ENCODE peak calls at places on chromosomes 5 and 9, in seven cellular contexts. A is H1, I is K562, E is HCT116, T is SK-N-SH, S is GM12878, F is HepG2. J is an unnamed sample.

GRCh38 chr5:151066920-151067319 is 13.9 kb downstream of the TNIP1 start:
- DNase-seq in I (no peak), S (no peak), A (no peak), F (no peak), E (no peak), T (no peak), J (no peak)

GRCh38 chr5:9380108-9380507 is 165.8 kb downstream of the SEMA5A start:
- DNase-seq in F (no peak), T (no peak), I (no peak), E (no peak), S (no peak), A (no peak), J (no peak)

GRCh38 chr5:2207966-2208544 is 325.3 kb upstream of the IRX4 start:
- DNase-seq in E (no peak), I (peak), F (peak), A (peak), T (peak), S (no peak), J (peak)

GRCh38 chr5:120740989-120741388 is 276.9 kb downstream of the PRR16 start:
- DNase-seq in T (no peak), S (no peak), I (no peak), A (no peak), E (no peak), F (no peak), J (no peak)

GRCh38 chr9:110048473-110048975 is 159.4 kb downstream of the C9orf152 start:
- DNase-seq in S (peak), T (peak), E (peak), A (peak), F (no peak), I (peak), J (peak)

GRCh38 chr5:7856855-7857254 is 5.9 kb upstream of the CFAP90 start:
- DNase-seq in T (peak), F (peak), E (peak), I (peak), S (no peak), A (no peak), J (peak)

GRCh38 chr9:73114058-73114457 is 37.6 kb upstream of the ANXA1 start:
- DNase-seq in T (no peak), F (no peak), E (no peak), S (no peak), A (no peak), I (no peak), J (no peak)

GRCh38 chr9:93307468-93308157 is 123.7 kb downstream of the WNK2 start:
- DNase-seq in E (no peak), A (no peak), S (no peak), F (no peak), I (no peak), T (no peak), J (no peak)

GRCh38 chr9:5452286-5452609 is 1.9 kb downstream of the CD274 start:
- DNase-seq in A (no peak), E (no peak), F (no peak), T (no peak), S (no peak), I (no peak), J (no peak)

GRCh38 chr9:35856206-35856605 is 14.0 kb downstream of the OR13J1 start:
- DNase-seq in F (no peak), S (no peak), A (no peak), T (no peak), E (no peak), I (no peak), J (no peak)

GRCh38 chr9:72315089-72315509 is 49.9 kb downstream of the ZFAND5 start:
- DNase-seq in I (no peak), E (no peak), T (no peak), F (no peak), A (no peak), S (no peak), J (no peak)

GRCh38 chr9:131405429-131405828 is 11.5 kb downstream of the PRRC2B start:
- DNase-seq in T (no peak), A (peak), F (no peak), S (no peak), I (peak), E (no peak), J (peak)

GRCh38 chr9:104075801-104076753 is 18.0 kb upstream of the SMC2 start:
- DNase-seq in A (no peak), S (no peak), I (no peak), T (no peak), E (no peak), F (no peak), J (no peak)

GRCh38 chr9:92481029-92481633 is 1.2 kb downstream of the ASPN start:
- DNase-seq in I (no peak), S (no peak), E (no peak), F (no peak), T (no peak), A (no peak), J (no peak)

GRCh38 chr9:82604947-82605656 is 457.8 kb downstream of the RASEF start:
- DNase-seq in F (peak), I (no peak), A (no peak), S (no peak), T (no peak), E (no peak), J (no peak)

GRCh38 chr5:145946112-145946861 is 9.9 kb downstream of the SH3RF2 start:
- DNase-seq in A (no peak), T (peak), E (peak), F (peak), S (peak), I (no peak), J (no peak)

GRCh38 chr5:133761606-133762005 is 149.3 kb upstream of the FSTL4 start:
- DNase-seq in F (no peak), T (no peak), I (no peak), E (no peak), A (no peak), S (no peak), J (no peak)

GRCh38 chr5:159799701-159800100 is 116.6 kb upstream of the ADRA1B start:
- DNase-seq in F (no peak), A (no peak), E (no peak), I (no peak), T (no peak), S (no peak), J (no peak)

GRCh38 chr9:77807295-77807694 is 159.2 kb upstream of the GNA14 start:
- DNase-seq in F (peak), I (no peak), A (no peak), E (no peak), T (no peak), S (no peak), J (no peak)

GRCh38 chr9:35791321-35791921 is at the start of gene NPR2:
- DNase-seq in E (no peak), T (peak), A (no peak), F (no peak), I (peak), S (no peak), J (no peak)

GRCh38 chr5:137666109-137666850 is 69.6 kb downstream of the KLHL3 start:
- DNase-seq in F (no peak), T (no peak), A (no peak), S (peak), I (no peak), E (no peak), J (no peak)

GRCh38 chr9:18658764-18659705 is 185.1 kb downstream of the ADAMTSL1 start:
- DNase-seq in A (no peak), E (no peak), I (no peak), T (no peak), F (no peak), S (no peak), J (no peak)

GRCh38 chr9:122370869-122371467 is at the start of gene PTGS1:
- DNase-seq in S (no peak), E (no peak), T (peak), A (no peak), F (no peak), I (peak), J (no peak)

GRCh38 chr9:112097712-112098688 is 77.1 kb downstream of the SUSD1 start:
- DNase-seq in I (peak), F (peak), S (no peak), T (peak), E (peak), A (peak), J (peak)

GRCh38 chr5:101024299-101024698 is 121.2 kb upstream of the ST8SIA4 start:
- DNase-seq in F (no peak), A (no peak), T (no peak), E (no peak), I (no peak), S (peak), J (no peak)

GRCh38 chr5:40166757-40167156 is 513.0 kb upstream of the PTGER4 start:
- DNase-seq in E (no peak), S (no peak), F (no peak), T (no peak), I (no peak), A (no peak), J (no peak)

GRCh38 chr5:127434588-127434987 is 82.9 kb upstream of the PRRC1 start:
- DNase-seq in A (no peak), S (no peak), E (no peak), I (no peak), T (no peak), F (no peak), J (no peak)

GRCh38 chr5:115214541-115214940 is 44.8 kb upstream of the TRIM36 start:
- DNase-seq in E (no peak), F (no peak), I (no peak), S (no peak), T (no peak), A (no peak), J (no peak)

GRCh38 chr5:151060742-151061141 is 20.1 kb downstream of the TNIP1 start:
- DNase-seq in F (no peak), T (no peak), A (no peak), E (no peak), S (no peak), I (no peak), J (no peak)

GRCh38 chr5:88610586-88610985 is 272.4 kb downstream of the MEF2C start:
- DNase-seq in S (no peak), T (no peak), F (no peak), A (no peak), E (no peak), I (no peak), J (no peak)

GRCh38 chr5:75847561-75848021 is 130.4 kb upstream of the POC5 start:
- DNase-seq in T (no peak), I (no peak), A (no peak), S (peak), F (no peak), E (no peak), J (no peak)

GRCh38 chr9:129910628-129911567 is 75.6 kb downstream of the USP20 start:
- DNase-seq in F (no peak), A (no peak), S (no peak), T (no peak), E (peak), I (peak), J (no peak)

DNA sequence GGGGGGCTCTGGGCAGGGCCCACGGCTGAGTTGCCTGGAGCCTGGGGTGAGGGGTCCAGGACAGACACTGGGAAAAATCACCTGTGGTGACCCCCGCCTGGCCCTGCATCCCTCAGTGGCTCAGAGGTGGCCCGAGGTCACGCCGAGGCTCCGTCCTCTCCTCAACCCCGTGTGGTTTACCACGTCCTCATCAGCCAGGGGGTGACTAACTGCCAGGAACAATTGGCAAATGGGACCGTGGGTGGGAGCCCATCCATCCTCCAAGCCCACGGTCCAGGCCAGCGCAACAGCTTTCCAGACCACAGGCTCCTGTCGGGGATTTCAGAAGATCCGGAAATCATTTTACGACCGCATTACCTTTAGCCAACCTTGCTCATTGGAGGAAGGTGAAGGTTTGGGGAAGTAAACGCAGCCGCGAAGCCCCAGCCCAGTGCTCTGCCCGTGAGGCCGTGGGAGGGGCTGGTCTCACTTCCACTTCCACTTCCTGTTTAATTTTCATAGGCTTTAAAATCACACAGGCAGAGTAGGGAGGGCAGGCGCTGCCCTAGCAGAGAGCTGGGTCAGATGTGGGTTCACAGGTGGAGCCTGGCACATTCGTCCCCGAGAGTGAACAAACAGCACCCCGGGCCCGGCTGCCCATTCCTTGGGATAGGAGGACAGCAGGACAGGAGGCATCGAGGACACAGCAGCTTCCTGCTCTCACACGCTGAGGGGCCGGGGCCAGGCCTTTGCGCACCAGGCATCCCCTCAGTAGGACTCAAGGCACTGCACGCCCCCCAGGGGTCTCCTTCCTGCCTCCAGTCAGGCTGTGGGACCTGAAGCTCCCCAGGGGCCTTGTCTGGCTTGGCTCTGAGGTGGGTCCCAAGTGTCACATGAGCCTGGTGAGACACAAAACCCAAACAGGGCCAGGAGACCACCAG is 19.8 kb upstream of the SLC9A3 start:
- DNase-seq in S (peak), I (no peak), A (no peak), T (no peak), F (no peak), E (no peak), J (no peak)
- TF ChIP-seq YY1 in S (no peak), I (no peak), A (no peak), T (no peak), F (no peak), E (no peak), J (no peak)

GRCh38 chr5:143782588-143783386 is 29.2 kb upstream of the HMHB1 start:
- DNase-seq in A (peak), T (no peak), F (no peak), S (no peak), I (no peak), E (no peak), J (peak)
- H3K4me3 ChIP-seq in A (no peak), T (no peak), F (no peak), S (no peak), I (no peak), E (no peak), J (no peak)

GRCh38 chr5:154849261-154849660 is 1.1 kb downstream of the FAXDC2 start:
- DNase-seq in T (no peak), S (no peak), E (no peak), F (no peak), I (no peak), A (no peak), J (no peak)
- H3K9ac ChIP-seq in T (no peak), S (no peak), E (no peak), F (peak), I (no peak), A (no peak), J (no peak)

GRCh38 chr5:42520203-42520602 is 97.0 kb downstream of the GHR start:
- DNase-seq in A (no peak), I (no peak), S (no peak), E (no peak), T (no peak), F (no peak), J (no peak)
- TF ChIP-seq YY1 in A (no peak), I (no peak), S (no peak), E (no peak), T (no peak), F (no peak), J (no peak)

DNA sequence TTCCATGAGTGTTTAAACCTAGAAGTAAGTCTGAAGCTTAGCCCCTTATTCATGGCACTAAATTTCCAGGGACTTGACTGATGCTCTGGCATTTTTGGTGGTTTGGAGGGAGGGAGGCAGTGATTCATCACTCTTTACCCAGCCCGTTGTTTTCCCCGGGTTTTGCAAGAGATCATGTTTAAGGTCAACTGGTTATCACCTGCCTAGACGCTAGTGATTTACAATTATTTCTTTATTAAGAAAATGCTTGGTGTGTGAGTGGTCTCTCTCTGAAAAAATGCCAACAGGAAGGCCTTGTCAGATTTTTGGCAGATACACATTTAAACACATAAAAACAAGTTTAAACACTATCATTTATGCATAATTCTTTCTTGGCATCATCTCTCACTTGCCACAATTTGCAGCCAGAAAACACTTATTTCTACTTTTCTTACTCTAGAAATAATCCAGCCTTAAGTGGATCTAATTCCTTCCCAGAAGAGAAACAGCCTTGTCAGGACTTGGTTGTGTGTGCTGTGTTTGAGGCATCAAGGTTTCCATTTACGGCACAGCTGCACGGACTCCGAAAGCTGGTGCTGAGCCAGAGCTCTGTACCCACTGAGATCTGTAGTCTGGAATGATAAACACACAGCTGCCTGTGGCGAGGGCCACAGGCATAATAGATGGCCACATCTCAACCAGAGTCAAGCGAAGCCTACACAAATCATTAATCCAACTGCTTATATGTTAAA is 738.0 kb upstream of the ZNF608 start:
- DNase-seq in A (no peak), F (no peak), S (no peak), T (peak), I (no peak), E (peak), J (no peak)
- H3K4me3 ChIP-seq in A (no peak), F (no peak), S (no peak), T (peak), I (no peak), E (peak), J (no peak)

GRCh38 chr5:60794691-60795090 is 49.4 kb downstream of the ELOVL7 start:
- DNase-seq in S (no peak), T (no peak), E (no peak), I (peak), F (no peak), A (no peak), J (no peak)
- H3K9ac ChIP-seq in S (no peak), T (no peak), E (no peak), I (no peak), F (no peak), A (no peak), J (no peak)

GRCh38 chr5:112228672-112229071 is 190.4 kb downstream of the EPB41L4A start:
- DNase-seq in F (no peak), T (no peak), A (no peak), E (peak), I (no peak), S (no peak), J (no peak)

GRCh38 chr5:112227911-112228631 is 191.0 kb downstream of the EPB41L4A start:
- DNase-seq in A (no peak), S (no peak), T (no peak), I (no peak), E (no peak), F (peak), J (no peak)

GRCh38 chr5:112221118-112221517 is 198.0 kb downstream of the EPB41L4A start:
- DNase-seq in S (no peak), I (no peak), A (no peak), F (no peak), T (no peak), E (no peak), J (no peak)

DNA sequence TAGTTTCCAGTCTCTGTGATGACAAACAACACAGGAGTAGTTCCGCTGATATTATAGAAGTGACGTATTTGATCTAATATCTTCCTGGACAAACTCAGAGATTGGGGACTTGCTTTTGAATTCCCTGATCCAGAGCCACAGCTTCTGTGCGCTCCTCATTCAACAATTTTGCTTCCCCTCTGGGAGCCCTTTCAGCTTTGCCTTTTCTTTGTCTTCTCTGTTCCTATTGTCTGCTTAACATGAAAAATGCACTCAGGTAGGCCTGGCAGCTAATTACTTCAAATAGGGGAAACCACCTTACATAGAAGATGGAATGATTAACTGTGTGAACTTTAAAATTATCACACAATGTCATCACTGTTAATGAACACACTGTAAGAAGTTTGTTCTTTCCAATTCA is 192.9 kb downstream of the EPB41L4A start:
- DNase-seq in S (no peak), T (no peak), E (no peak), A (no peak), F (no peak), I (no peak), J (no peak)
- TF ChIP-seq YY1 in S (no peak), T (no peak), E (no peak), A (no peak), F (no peak), I (no peak), J (no peak)